ENCODE peak calls at places on chromosomes 13 and 19, in seven cellular contexts. One of them, this sample, is unnamed.

GRCh38 chr19:45296365-45296764 is 26.3 kb downstream of the CKM start:
- DNase-seq in CD4-positive, CD25-positive, alpha-beta regulatory T cell: no peak
- DNase-seq in heart right ventricle: no peak
- DNase-seq in fibroblast of mammary gland: no peak
- DNase-seq in fibroblast of pulmonary artery: no peak
- DNase-seq in mammary epithelial cell: no peak
- DNase-seq in CD8-positive, alpha-beta T cell: no peak
- DNase-seq in this sample: no peak

GRCh38 chr13:110131424-110131823 is 175.5 kb downstream of the COL4A1 start:
- DNase-seq in CD4-positive, CD25-positive, alpha-beta regulatory T cell: no peak
- DNase-seq in heart right ventricle: no peak
- DNase-seq in fibroblast of mammary gland: no peak
- DNase-seq in fibroblast of pulmonary artery: no peak
- DNase-seq in mammary epithelial cell: no peak
- DNase-seq in CD8-positive, alpha-beta T cell: no peak
- DNase-seq in this sample: no peak

GRCh38 chr19:4415352-4415751 is 12.9 kb downstream of the CHAF1A start:
- DNase-seq in CD4-positive, CD25-positive, alpha-beta regulatory T cell: no peak
- DNase-seq in heart right ventricle: no peak
- DNase-seq in fibroblast of mammary gland: no peak
- DNase-seq in fibroblast of pulmonary artery: peak
- DNase-seq in mammary epithelial cell: no peak
- DNase-seq in CD8-positive, alpha-beta T cell: no peak
- DNase-seq in this sample: peak

GRCh38 chr19:29380581-29380980 is 145.2 kb upstream of the VSTM2B start:
- DNase-seq in CD4-positive, CD25-positive, alpha-beta regulatory T cell: no peak
- DNase-seq in heart right ventricle: no peak
- DNase-seq in fibroblast of mammary gland: no peak
- DNase-seq in fibroblast of pulmonary artery: no peak
- DNase-seq in mammary epithelial cell: no peak
- DNase-seq in CD8-positive, alpha-beta T cell: no peak
- DNase-seq in this sample: no peak

GRCh38 chr19:23312515-23312914 is 62.3 kb upstream of the ZNF724 start:
- DNase-seq in CD4-positive, CD25-positive, alpha-beta regulatory T cell: no peak
- DNase-seq in heart right ventricle: no peak
- DNase-seq in fibroblast of mammary gland: no peak
- DNase-seq in fibroblast of pulmonary artery: no peak
- DNase-seq in mammary epithelial cell: peak
- DNase-seq in CD8-positive, alpha-beta T cell: no peak
- DNase-seq in this sample: no peak

GRCh38 chr13:114115191-114115671 is 17.2 kb downstream of the RASA3 start:
- DNase-seq in CD4-positive, CD25-positive, alpha-beta regulatory T cell: peak
- DNase-seq in heart right ventricle: peak
- DNase-seq in fibroblast of mammary gland: peak
- DNase-seq in fibroblast of pulmonary artery: peak
- DNase-seq in mammary epithelial cell: peak
- DNase-seq in CD8-positive, alpha-beta T cell: peak
- DNase-seq in this sample: peak

GRCh38 chr13:110274687-110275086 is 32.3 kb downstream of the COL4A1 start:
- DNase-seq in CD4-positive, CD25-positive, alpha-beta regulatory T cell: no peak
- DNase-seq in heart right ventricle: no peak
- DNase-seq in fibroblast of mammary gland: no peak
- DNase-seq in fibroblast of pulmonary artery: no peak
- DNase-seq in mammary epithelial cell: no peak
- DNase-seq in CD8-positive, alpha-beta T cell: no peak
- DNase-seq in this sample: no peak

GRCh38 chr13:114230117-114230516 is 4.6 kb upstream of the CDC16 start:
- DNase-seq in CD4-positive, CD25-positive, alpha-beta regulatory T cell: no peak
- DNase-seq in heart right ventricle: no peak
- DNase-seq in fibroblast of mammary gland: peak
- DNase-seq in fibroblast of pulmonary artery: no peak
- DNase-seq in mammary epithelial cell: no peak
- DNase-seq in CD8-positive, alpha-beta T cell: no peak
- DNase-seq in this sample: no peak

GRCh38 chr13:103101500-103101899 is 35.3 kb upstream of the SLC10A2 start:
- DNase-seq in CD4-positive, CD25-positive, alpha-beta regulatory T cell: no peak
- DNase-seq in heart right ventricle: no peak
- DNase-seq in fibroblast of mammary gland: no peak
- DNase-seq in fibroblast of pulmonary artery: no peak
- DNase-seq in mammary epithelial cell: no peak
- DNase-seq in CD8-positive, alpha-beta T cell: no peak
- DNase-seq in this sample: no peak

GRCh38 chr19:58543826-58544590 is at the start of gene TRIM28:
- DNase-seq in CD4-positive, CD25-positive, alpha-beta regulatory T cell: peak
- DNase-seq in heart right ventricle: peak
- DNase-seq in fibroblast of mammary gland: peak
- DNase-seq in fibroblast of pulmonary artery: peak
- DNase-seq in mammary epithelial cell: peak
- DNase-seq in CD8-positive, alpha-beta T cell: peak
- DNase-seq in this sample: peak

GRCh38 chr19:52010674-52011073 is 2.7 kb upstream of the ZNF615 start:
- DNase-seq in CD4-positive, CD25-positive, alpha-beta regulatory T cell: no peak
- DNase-seq in heart right ventricle: no peak
- DNase-seq in fibroblast of mammary gland: no peak
- DNase-seq in fibroblast of pulmonary artery: no peak
- DNase-seq in mammary epithelial cell: no peak
- DNase-seq in CD8-positive, alpha-beta T cell: no peak
- DNase-seq in this sample: no peak

GRCh38 chr19:1154731-1155351 is 19.2 kb downstream of the SBNO2 start:
- DNase-seq in CD4-positive, CD25-positive, alpha-beta regulatory T cell: no peak
- DNase-seq in heart right ventricle: peak
- DNase-seq in fibroblast of mammary gland: peak
- DNase-seq in fibroblast of pulmonary artery: peak
- DNase-seq in mammary epithelial cell: peak
- DNase-seq in CD8-positive, alpha-beta T cell: no peak
- DNase-seq in this sample: peak

GRCh38 chr19:3218037-3218661 is 6.3 kb upstream of the CELF5 start:
- DNase-seq in CD4-positive, CD25-positive, alpha-beta regulatory T cell: no peak
- DNase-seq in heart right ventricle: no peak
- DNase-seq in fibroblast of mammary gland: no peak
- DNase-seq in fibroblast of pulmonary artery: no peak
- DNase-seq in mammary epithelial cell: no peak
- DNase-seq in CD8-positive, alpha-beta T cell: no peak
- DNase-seq in this sample: no peak

GRCh38 chr19:44726465-44726864 is 22.0 kb upstream of the BCL3 start:
- DNase-seq in CD4-positive, CD25-positive, alpha-beta regulatory T cell: no peak
- DNase-seq in heart right ventricle: no peak
- DNase-seq in fibroblast of mammary gland: no peak
- DNase-seq in fibroblast of pulmonary artery: no peak
- DNase-seq in mammary epithelial cell: no peak
- DNase-seq in CD8-positive, alpha-beta T cell: no peak
- DNase-seq in this sample: no peak

GRCh38 chr19:797528-798414 is 519 bp downstream of the PTBP1 start:
- DNase-seq in CD4-positive, CD25-positive, alpha-beta regulatory T cell: peak
- DNase-seq in heart right ventricle: peak
- DNase-seq in fibroblast of mammary gland: peak
- DNase-seq in fibroblast of pulmonary artery: peak
- DNase-seq in mammary epithelial cell: peak
- DNase-seq in CD8-positive, alpha-beta T cell: peak
- DNase-seq in this sample: peak

GRCh38 chr13:28026508-28026907 is 38.0 kb upstream of the URAD start:
- DNase-seq in CD4-positive, CD25-positive, alpha-beta regulatory T cell: no peak
- DNase-seq in heart right ventricle: no peak
- DNase-seq in fibroblast of mammary gland: no peak
- DNase-seq in fibroblast of pulmonary artery: no peak
- DNase-seq in mammary epithelial cell: no peak
- DNase-seq in CD8-positive, alpha-beta T cell: no peak
- DNase-seq in this sample: no peak

GRCh38 chr19:11860721-11861120 is 12.2 kb downstream of the ZNF439 start:
- DNase-seq in CD4-positive, CD25-positive, alpha-beta regulatory T cell: no peak
- DNase-seq in heart right ventricle: no peak
- DNase-seq in fibroblast of mammary gland: no peak
- DNase-seq in fibroblast of pulmonary artery: no peak
- DNase-seq in mammary epithelial cell: no peak
- DNase-seq in CD8-positive, alpha-beta T cell: no peak
- DNase-seq in this sample: no peak

GRCh38 chr19:11861301-11861700 is 12.8 kb downstream of the ZNF439 start:
- DNase-seq in CD4-positive, CD25-positive, alpha-beta regulatory T cell: no peak
- DNase-seq in heart right ventricle: no peak
- DNase-seq in fibroblast of mammary gland: no peak
- DNase-seq in fibroblast of pulmonary artery: no peak
- DNase-seq in mammary epithelial cell: no peak
- DNase-seq in CD8-positive, alpha-beta T cell: no peak
- DNase-seq in this sample: no peak

GRCh38 chr19:11853358-11853757 is 4.8 kb downstream of the ZNF439 start:
- DNase-seq in CD4-positive, CD25-positive, alpha-beta regulatory T cell: no peak
- DNase-seq in heart right ventricle: no peak
- DNase-seq in fibroblast of mammary gland: no peak
- DNase-seq in fibroblast of pulmonary artery: no peak
- DNase-seq in mammary epithelial cell: no peak
- DNase-seq in CD8-positive, alpha-beta T cell: no peak
- DNase-seq in this sample: no peak

DNA sequence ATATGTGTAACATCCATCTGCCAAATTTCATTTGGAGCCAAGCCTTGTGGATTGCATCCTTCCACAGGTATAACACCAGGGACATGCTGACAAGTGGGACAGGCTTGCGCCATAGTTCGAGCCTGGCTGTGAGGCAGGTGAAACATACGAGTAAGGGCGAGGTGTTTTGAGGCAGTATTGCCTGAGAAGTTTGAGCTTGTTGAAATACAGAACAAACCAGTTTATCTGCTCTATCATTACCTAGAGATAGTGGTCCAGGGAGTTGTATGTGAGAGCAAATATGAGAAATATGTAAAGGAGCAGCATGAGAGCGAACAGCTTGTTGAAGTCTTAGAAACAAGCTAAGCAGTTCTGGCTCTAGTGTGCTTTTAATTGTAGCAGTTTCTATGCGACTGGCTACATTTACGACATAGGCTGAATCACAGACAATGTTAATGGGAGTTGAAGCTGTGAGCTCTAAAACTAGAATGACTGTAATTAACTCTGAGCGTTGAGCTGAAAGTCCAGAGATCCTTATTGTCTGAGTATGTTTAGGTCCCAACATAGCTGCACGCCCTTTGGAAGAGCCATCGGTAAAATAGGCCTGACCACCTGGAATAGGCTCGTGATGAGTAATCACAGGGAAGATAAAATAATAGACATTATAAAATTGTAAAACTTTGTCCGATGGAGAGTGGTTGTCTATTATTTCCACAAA is 8.2 kb downstream of the ZNF439 start:
- DNase-seq in CD4-positive, CD25-positive, alpha-beta regulatory T cell: no peak
- DNase-seq in heart right ventricle: no peak
- DNase-seq in fibroblast of mammary gland: no peak
- DNase-seq in fibroblast of pulmonary artery: no peak
- DNase-seq in mammary epithelial cell: no peak
- DNase-seq in CD8-positive, alpha-beta T cell: no peak
- DNase-seq in this sample: no peak
- H3K4me3 ChIP-seq in CD4-positive, CD25-positive, alpha-beta regulatory T cell: no peak
- H3K4me3 ChIP-seq in heart right ventricle: no peak
- H3K4me3 ChIP-seq in fibroblast of mammary gland: no peak
- H3K4me3 ChIP-seq in fibroblast of pulmonary artery: no peak
- H3K4me3 ChIP-seq in mammary epithelial cell: no peak
- H3K4me3 ChIP-seq in CD8-positive, alpha-beta T cell: no peak
- H3K4me3 ChIP-seq in this sample: no peak

DNA sequence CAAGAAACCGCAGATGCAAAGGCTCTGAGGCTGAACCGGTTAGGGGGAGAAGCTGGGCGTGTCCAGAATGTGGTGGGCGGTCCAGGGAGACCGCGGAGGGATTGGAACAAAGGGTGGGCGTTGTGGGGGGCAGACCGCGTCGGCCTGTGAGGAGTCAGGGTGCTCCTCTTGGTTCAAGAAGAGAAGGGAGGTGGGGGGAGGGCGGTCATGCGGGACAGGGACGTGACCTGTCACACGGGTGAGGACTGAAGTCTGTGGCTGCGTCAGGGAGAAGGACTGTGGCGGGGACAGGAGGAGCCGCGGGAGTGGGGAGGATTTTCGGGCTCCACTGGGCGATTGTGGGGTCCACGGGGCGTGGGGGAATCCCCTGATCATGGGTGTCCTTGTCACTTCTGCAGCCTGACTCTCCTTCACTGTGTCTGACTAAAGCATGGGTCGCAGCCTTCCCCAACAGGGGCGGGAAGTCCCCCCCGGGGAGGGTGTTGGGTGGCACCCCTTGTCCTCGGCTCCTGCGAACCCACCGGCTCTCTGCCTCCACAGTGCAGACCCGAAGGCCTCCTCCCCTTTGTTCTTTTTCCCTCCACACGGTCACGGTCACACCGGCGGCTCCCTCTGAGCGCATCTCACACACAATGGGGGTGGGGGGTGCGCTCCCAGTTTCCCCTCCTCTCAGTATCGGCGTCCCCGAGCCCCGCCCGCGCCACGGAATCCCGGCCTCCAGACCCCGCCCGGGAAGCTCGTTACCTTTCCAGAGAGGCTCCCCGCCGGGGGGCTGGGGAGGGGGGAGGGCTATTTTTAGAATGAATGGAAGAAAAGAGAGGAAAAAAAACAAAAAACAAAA is 16.4 kb upstream of the KCNN1 start:
- DNase-seq in CD4-positive, CD25-positive, alpha-beta regulatory T cell: no peak
- DNase-seq in heart right ventricle: no peak
- DNase-seq in fibroblast of mammary gland: no peak
- DNase-seq in fibroblast of pulmonary artery: no peak
- DNase-seq in mammary epithelial cell: no peak
- DNase-seq in CD8-positive, alpha-beta T cell: peak
- DNase-seq in this sample: no peak
- H3K4me3 ChIP-seq in CD4-positive, CD25-positive, alpha-beta regulatory T cell: no peak
- H3K4me3 ChIP-seq in heart right ventricle: no peak
- H3K4me3 ChIP-seq in fibroblast of mammary gland: no peak
- H3K4me3 ChIP-seq in fibroblast of pulmonary artery: no peak
- H3K4me3 ChIP-seq in mammary epithelial cell: no peak
- H3K4me3 ChIP-seq in CD8-positive, alpha-beta T cell: no peak
- H3K4me3 ChIP-seq in this sample: no peak

GRCh38 chr19:46471116-46471733 is at the start of gene PNMA8A:
- DNase-seq in CD4-positive, CD25-positive, alpha-beta regulatory T cell: no peak
- DNase-seq in heart right ventricle: peak
- DNase-seq in fibroblast of mammary gland: peak
- DNase-seq in fibroblast of pulmonary artery: peak
- DNase-seq in mammary epithelial cell: no peak
- DNase-seq in CD8-positive, alpha-beta T cell: no peak
- DNase-seq in this sample: peak
- H3K4me3 ChIP-seq in CD4-positive, CD25-positive, alpha-beta regulatory T cell: no peak
- H3K4me3 ChIP-seq in heart right ventricle: peak
- H3K4me3 ChIP-seq in fibroblast of mammary gland: peak
- H3K4me3 ChIP-seq in fibroblast of pulmonary artery: peak
- H3K4me3 ChIP-seq in mammary epithelial cell: no peak
- H3K4me3 ChIP-seq in CD8-positive, alpha-beta T cell: peak
- H3K4me3 ChIP-seq in this sample: peak

GRCh38 chr13:31731923-31732322 is 7.4 kb upstream of the RXFP2 start:
- DNase-seq in CD4-positive, CD25-positive, alpha-beta regulatory T cell: no peak
- DNase-seq in heart right ventricle: no peak
- DNase-seq in fibroblast of mammary gland: peak
- DNase-seq in fibroblast of pulmonary artery: no peak
- DNase-seq in mammary epithelial cell: no peak
- DNase-seq in CD8-positive, alpha-beta T cell: no peak
- DNase-seq in this sample: no peak

GRCh38 chr13:31733709-31734108 is 5.6 kb upstream of the RXFP2 start:
- DNase-seq in CD4-positive, CD25-positive, alpha-beta regulatory T cell: no peak
- DNase-seq in heart right ventricle: no peak
- DNase-seq in fibroblast of mammary gland: no peak
- DNase-seq in fibroblast of pulmonary artery: no peak
- DNase-seq in mammary epithelial cell: no peak
- DNase-seq in CD8-positive, alpha-beta T cell: no peak
- DNase-seq in this sample: no peak

DNA sequence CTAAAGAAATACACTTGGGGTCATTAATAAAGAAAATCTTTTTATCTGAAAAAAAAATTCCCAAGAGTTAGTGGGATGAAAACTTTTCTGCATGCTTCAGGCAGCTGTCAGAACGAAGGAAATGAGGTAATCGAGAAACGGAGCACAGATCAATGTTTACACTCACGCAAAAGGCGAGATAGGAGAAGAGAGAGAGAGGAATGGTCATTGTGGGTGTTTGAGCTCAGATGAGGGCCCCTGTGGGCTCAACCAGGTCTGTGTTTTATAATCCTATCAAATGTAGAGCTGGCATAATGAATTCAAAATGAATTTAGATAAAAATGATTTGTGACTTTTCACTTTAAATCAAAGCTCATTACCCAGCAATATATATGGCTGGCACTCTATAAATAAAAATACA is 6.3 kb upstream of the RXFP2 start:
- DNase-seq in CD4-positive, CD25-positive, alpha-beta regulatory T cell: no peak
- DNase-seq in heart right ventricle: no peak
- DNase-seq in fibroblast of mammary gland: no peak
- DNase-seq in fibroblast of pulmonary artery: peak
- DNase-seq in mammary epithelial cell: no peak
- DNase-seq in CD8-positive, alpha-beta T cell: no peak
- DNase-seq in this sample: peak
- H3K4me3 ChIP-seq in CD4-positive, CD25-positive, alpha-beta regulatory T cell: no peak
- H3K4me3 ChIP-seq in heart right ventricle: no peak
- H3K4me3 ChIP-seq in fibroblast of mammary gland: peak
- H3K4me3 ChIP-seq in fibroblast of pulmonary artery: peak
- H3K4me3 ChIP-seq in mammary epithelial cell: no peak
- H3K4me3 ChIP-seq in CD8-positive, alpha-beta T cell: no peak
- H3K4me3 ChIP-seq in this sample: peak

This sample was measured in cardiac fibroblast.